ENCODE peak calls at places on chromosomes 5 and 9, in eight cellular contexts. R is iPS-NIHi11; K is stimulated activated CD4-positive, alpha-beta T cell treated with anti-CD3 and anti-CD28 coated beads, Interleukin-2, amount 100 ng/mL, for 24 hours; N is T-helper 1 cell; S is GM13977; V is HT1080; G is activated naive CD8-positive, alpha-beta T cell treated with anti-CD3 and anti-CD28 coated beads for 36 hours; J is Right ventricle myocardium superior. H is an unnamed sample.
A peak's percentile ranks its signal among the peaks of the same experiment; 100 is the strongest.

GRCh38 chr9:137875354-137875753 is 2.2 kb upstream of the CACNA1B start:
- DNase-seq in V (no peak), J (no peak), K (no peak), R (no peak), S (no peak), N (no peak), G (no peak), H (no peak)

GRCh38 chr5:157562111-157562581 is 13.4 kb downstream of the ADAM19 start:
- DNase-seq in S (no peak), R (no peak), G (no peak), V (no peak), J (peak; percentile 85), K (no peak), N (no peak), H (no peak)

GRCh38 chr5:172572440-172572839 is 68.6 kb upstream of the NEURL1B start:
- DNase-seq in R (no peak), K (no peak), N (no peak), G (no peak), J (no peak), S (no peak), V (no peak), H (no peak)

GRCh38 chr9:125600194-125600593 is 106.8 kb downstream of the MAPKAP1 start:
- DNase-seq in G (no peak), R (no peak), J (no peak), S (no peak), N (no peak), K (no peak), V (no peak), H (no peak)

GRCh38 chr5:78367318-78367991 is 7.0 kb downstream of the SCAMP1 start:
- DNase-seq in S (no peak), N (no peak), J (no peak), G (no peak), K (no peak), V (no peak), R (peak; percentile 23), H (no peak)

GRCh38 chr9:35649431-35650340 is 1.0 kb downstream of the SIT1 start:
- DNase-seq in N (no peak), K (peak; percentile 63), S (peak; percentile 47), R (no peak), J (peak; percentile 59), V (no peak), G (peak; percentile 39), H (no peak)

GRCh38 chr9:71703172-71703872 is 65.0 kb downstream of the CEMIP2 start:
- DNase-seq in G (no peak), R (no peak), K (no peak), N (no peak), J (no peak), V (no peak), S (no peak), H (no peak)

GRCh38 chr5:78755822-78756429 is 107.4 kb upstream of the LHFPL2 start:
- DNase-seq in J (no peak), K (no peak), R (no peak), N (no peak), G (no peak), S (no peak), V (no peak), H (no peak)

GRCh38 chr9:115033800-115034199 is 84.2 kb downstream of the TNC start:
- DNase-seq in G (no peak), V (no peak), S (no peak), J (no peak), N (no peak), R (no peak), K (no peak), H (no peak)

GRCh38 chr9:114634387-114634786 is 23.2 kb downstream of the TEX53 start:
- DNase-seq in K (no peak), N (no peak), R (no peak), V (no peak), G (no peak), S (no peak), J (no peak), H (no peak)

GRCh38 chr5:120228262-120229031 is 235.7 kb upstream of the PRR16 start:
- DNase-seq in G (no peak), J (no peak), K (no peak), S (no peak), N (no peak), V (peak; percentile 13), R (peak; percentile 5), H (peak; percentile 12)

GRCh38 chr9:115261656-115262081 is 143.7 kb upstream of the TNC start:
- DNase-seq in N (no peak), K (no peak), J (no peak), V (peak; percentile 53), S (no peak), R (no peak), G (no peak), H (no peak)

GRCh38 chr5:93100976-93101375 is 480.0 kb downstream of the NR2F1-AS1 start:
- DNase-seq in N (no peak), K (no peak), J (no peak), R (no peak), G (no peak), S (no peak), V (no peak), H (no peak)

GRCh38 chr9:80552931-80553330 is 981.2 kb downstream of the TLE4 start:
- DNase-seq in N (no peak), S (no peak), K (no peak), R (no peak), J (peak; percentile 30), G (no peak), V (no peak), H (no peak)

GRCh38 chr5:82754759-82755158 is 322.4 kb downstream of the TMEM167A start:
- DNase-seq in V (no peak), K (no peak), R (no peak), S (peak; percentile 28), G (no peak), J (no peak), N (no peak), H (no peak)

GRCh38 chr5:78654386-78654785 is 5.8 kb upstream of the LHFPL2 start:
- DNase-seq in K (no peak), N (no peak), V (no peak), R (no peak), J (no peak), S (no peak), G (no peak), H (no peak)

GRCh38 chr9:72444436-72444835 is 77.0 kb upstream of the TMC1 start:
- DNase-seq in G (no peak), K (no peak), S (no peak), N (no peak), J (no peak), V (no peak), R (no peak), H (no peak)

GRCh38 chr5:8864053-8864452 is 681.8 kb downstream of the SEMA5A start:
- DNase-seq in R (peak; percentile 43), K (no peak), S (no peak), N (no peak), G (no peak), J (no peak), V (peak; percentile 69), H (no peak)

GRCh38 chr9:99368341-99369326 is 146.6 kb downstream of the SEC61B start:
- DNase-seq in R (peak; percentile 46), G (peak; percentile 11), J (peak; percentile 77), N (no peak), V (peak; percentile 64), K (peak; percentile 8), S (peak; percentile 69), H (no peak)

GRCh38 chr5:180423133-180423532 is 70.0 kb upstream of the GFPT2 start:
- DNase-seq in G (no peak), S (no peak), R (no peak), V (no peak), J (no peak), N (no peak), K (no peak), H (no peak)

GRCh38 chr5:157976429-157976828 is 117.5 kb upstream of the CLINT1 start:
- DNase-seq in K (no peak), G (no peak), V (peak; percentile 60), N (no peak), R (no peak), S (no peak), J (no peak), H (no peak)

GRCh38 chr5:180438785-180439780 is 55.1 kb upstream of the CNOT6 start:
- DNase-seq in J (no peak), S (no peak), N (no peak), K (no peak), V (no peak), G (no peak), R (no peak), H (no peak)

GRCh38 chr5:111478266-111478665 is 34.1 kb downstream of the STARD4 start:
- DNase-seq in V (no peak), S (no peak), J (no peak), N (no peak), G (no peak), K (no peak), R (no peak), H (no peak)

GRCh38 chr9:19181556-19181955 is 48.9 kb upstream of the DENND4C start:
- DNase-seq in V (no peak), G (no peak), S (no peak), K (no peak), J (no peak), N (no peak), R (no peak), H (no peak)

GRCh38 chr9:134681061-134681661 is 39.6 kb downstream of the COL5A1 start:
- DNase-seq in K (no peak), V (no peak), G (no peak), R (no peak), J (peak; percentile 52), S (no peak), N (no peak), H (no peak)

GRCh38 chr9:27297050-27297449 is at the start of gene EQTN:
- DNase-seq in G (no peak), N (no peak), R (no peak), S (no peak), K (no peak), V (no peak), J (no peak), H (no peak)